ENCODE peak calls at places on chromosome 12, in six cellular contexts. W is activated T-cell treated with anti-CD3 and anti-CD28 coated beads for 4 hours, F is NCI-H2171 treated with DMSO at 0.1 percent for 48 hours, I is WERI-Rb-1, E is activated T-helper 1 cell treated with Interleukin-2 at 50 U/mL for 16 hours, O is NCI-H524. Q is an unnamed sample.

GRCh38 chr12:79426121-79426520 is 264.6 kb downstream of the PAWR start:
- DNase-seq in W (no peak), F (no peak), I (no peak), E (no peak), O (no peak), Q (no peak)

GRCh38 chr12:62922539-62922938 is 12.4 kb downstream of the PPM1H start:
- DNase-seq in W (no peak), F (no peak), I (no peak), E (no peak), O (no peak), Q (no peak)

GRCh38 chr12:110245278-110245868 is 35.7 kb upstream of the ATP2A2 start:
- DNase-seq in W (peak), F (no peak), I (no peak), E (peak), O (no peak), Q (peak)

GRCh38 chr12:121798807-121799174 is 5.0 kb upstream of the SETD1B start:
- DNase-seq in W (no peak), F (no peak), I (no peak), E (no peak), O (no peak), Q (no peak)

GRCh38 chr12:91250273-91250672 is 67.7 kb upstream of the DCN start:
- DNase-seq in W (no peak), F (no peak), I (no peak), E (no peak), O (no peak), Q (no peak)

GRCh38 chr12:49525942-49526341 is 12.9 kb upstream of the KCNH3 start:
- DNase-seq in W (no peak), F (no peak), I (no peak), E (no peak), O (no peak), Q (no peak)

GRCh38 chr12:30898846-30899245 is 27.7 kb upstream of the TSPAN11 start:
- DNase-seq in W (no peak), F (no peak), I (no peak), E (no peak), O (no peak), Q (no peak)

GRCh38 chr12:124774054-124774461 is 89.6 kb downstream of the SCARB1 start:
- DNase-seq in W (no peak), F (no peak), I (no peak), E (no peak), O (no peak), Q (peak)

GRCh38 chr12:72028966-72029365 is 90.3 kb downstream of the TPH2 start:
- DNase-seq in W (no peak), F (no peak), I (no peak), E (no peak), O (no peak), Q (no peak)

GRCh38 chr12:95634622-95635621 is 83.6 kb upstream of the USP44 start:
- DNase-seq in W (no peak), F (peak), I (no peak), E (no peak), O (no peak), Q (no peak)

GRCh38 chr12:104710940-104711725 is 247.0 kb downstream of the SLC41A2 start:
- DNase-seq in W (no peak), F (no peak), I (no peak), E (no peak), O (no peak), Q (no peak)

GRCh38 chr12:82635263-82635662 is 51.4 kb upstream of the TMTC2 start:
- DNase-seq in W (no peak), F (peak), I (no peak), E (no peak), O (no peak), Q (no peak)

GRCh38 chr12:116520801-116521471 is 38.2 kb upstream of the MAP1LC3B2 start:
- DNase-seq in W (no peak), F (no peak), I (no peak), E (no peak), O (no peak), Q (no peak)

GRCh38 chr12:107845980-107846659 is 71.6 kb downstream of the ASCL4 start:
- DNase-seq in W (no peak), F (no peak), I (no peak), E (no peak), O (no peak), Q (no peak)

GRCh38 chr12:54304187-54304810 is 3.5 kb upstream of the NFE2 start:
- DNase-seq in W (no peak), F (no peak), I (no peak), E (no peak), O (no peak), Q (peak)

GRCh38 chr12:120620624-120621023 is 19.8 kb upstream of the CABP1 start:
- DNase-seq in W (no peak), F (no peak), I (no peak), E (no peak), O (no peak), Q (no peak)

GRCh38 chr12:93888964-93889363 is 211.8 kb downstream of the CRADD start:
- DNase-seq in W (no peak), F (no peak), I (no peak), E (no peak), O (no peak), Q (no peak)

GRCh38 chr12:73947627-73948026 is 590.0 kb upstream of the ATXN7L3B start:
- DNase-seq in W (no peak), F (no peak), I (no peak), E (no peak), O (no peak), Q (no peak)

GRCh38 chr12:104909761-104910160 is 48.3 kb downstream of the SLC41A2 start:
- DNase-seq in W (no peak), F (no peak), I (no peak), E (no peak), O (no peak), Q (no peak)

GRCh38 chr12:42761601-42762350 is 172.2 kb upstream of the PRICKLE1 start:
- DNase-seq in W (no peak), F (no peak), I (no peak), E (no peak), O (no peak), Q (no peak)

GRCh38 chr12:127054531-127054930 is 1212.4 kb upstream of the TMEM132C start:
- DNase-seq in W (no peak), F (no peak), I (no peak), E (no peak), O (no peak), Q (no peak)

GRCh38 chr12:47991592-47991991 is 12.7 kb downstream of the COL2A1 start:
- DNase-seq in W (no peak), F (no peak), I (peak), E (no peak), O (no peak), Q (no peak)

GRCh38 chr12:109888179-109889020 is 8.1 kb upstream of the GLTP start:
- DNase-seq in W (no peak), F (no peak), I (no peak), E (no peak), O (no peak), Q (peak)

Q was measured in NK-92 treated with Interleukin-12 subunit alpha and Interleukin-12 subunit beta, amount 100 ng/mL, for 24 hours.